ENCODE peak calls at places on chromosomes 16 and 17, in seven cellular contexts. One of them, this sample, is unnamed.
A peak's percentile ranks its signal among the peaks of the same experiment; 100 is the strongest.

GRCh38 chr16:86117756-86118155 is 218.8 kb downstream of the IRF8 start:
- DNase-seq in ACHN: no peak
- DNase-seq in nephron progenitor cell: peak; percentile 60
- DNase-seq in C1 segment of cervical spinal cord: no peak
- DNase-seq in HTR-8/SVneo: no peak
- DNase-seq in iris pigment epithelial cell: no peak
- DNase-seq in GM04503: no peak
- DNase-seq in this sample: no peak

GRCh38 chr17:69779378-69780214 is 295.4 kb upstream of the KCNJ16 start:
- DNase-seq in GM04503: no peak
- DNase-seq in ACHN: no peak
- DNase-seq in iris pigment epithelial cell: peak; percentile 97
- DNase-seq in C1 segment of cervical spinal cord: no peak
- DNase-seq in nephron progenitor cell: no peak
- DNase-seq in HTR-8/SVneo: no peak
- DNase-seq in this sample: peak; percentile 92

GRCh38 chr16:67547423-67548264 is 14.7 kb upstream of the CTCF start:
- DNase-seq in C1 segment of cervical spinal cord: no peak
- DNase-seq in nephron progenitor cell: no peak
- DNase-seq in iris pigment epithelial cell: no peak
- DNase-seq in ACHN: no peak
- DNase-seq in GM04503: no peak
- DNase-seq in HTR-8/SVneo: no peak
- DNase-seq in this sample: no peak

GRCh38 chr17:81218459-81218858 is 4.3 kb downstream of the CEP131 start:
- DNase-seq in ACHN: no peak
- DNase-seq in C1 segment of cervical spinal cord: no peak
- DNase-seq in iris pigment epithelial cell: no peak
- DNase-seq in HTR-8/SVneo: no peak
- DNase-seq in GM04503: no peak
- DNase-seq in nephron progenitor cell: no peak
- DNase-seq in this sample: no peak

GRCh38 chr16:4723071-4723767 is 10.9 kb downstream of the ANKS3 start:
- DNase-seq in iris pigment epithelial cell: no peak
- DNase-seq in GM04503: no peak
- DNase-seq in C1 segment of cervical spinal cord: no peak
- DNase-seq in HTR-8/SVneo: no peak
- DNase-seq in nephron progenitor cell: no peak
- DNase-seq in ACHN: no peak
- DNase-seq in this sample: no peak

GRCh38 chr17:35866356-35866950 is 2.2 kb downstream of the HEATR9 start:
- DNase-seq in GM04503: peak; percentile 16
- DNase-seq in HTR-8/SVneo: no peak
- DNase-seq in ACHN: no peak
- DNase-seq in nephron progenitor cell: no peak
- DNase-seq in iris pigment epithelial cell: peak; percentile 56
- DNase-seq in C1 segment of cervical spinal cord: no peak
- DNase-seq in this sample: peak; percentile 45

GRCh38 chr17:39861235-39861634 is 2.9 kb downstream of the IKZF3 start:
- DNase-seq in C1 segment of cervical spinal cord: no peak
- DNase-seq in GM04503: no peak
- DNase-seq in nephron progenitor cell: no peak
- DNase-seq in ACHN: no peak
- DNase-seq in iris pigment epithelial cell: no peak
- DNase-seq in HTR-8/SVneo: no peak
- DNase-seq in this sample: no peak

GRCh38 chr17:16943032-16943352 is 28.9 kb downstream of the TNFRSF13B start:
- DNase-seq in GM04503: no peak
- DNase-seq in HTR-8/SVneo: no peak
- DNase-seq in iris pigment epithelial cell: no peak
- DNase-seq in C1 segment of cervical spinal cord: no peak
- DNase-seq in ACHN: no peak
- DNase-seq in nephron progenitor cell: no peak
- DNase-seq in this sample: no peak

GRCh38 chr16:51971184-51971583 is 575.8 kb downstream of the TOX3 start:
- DNase-seq in C1 segment of cervical spinal cord: no peak
- DNase-seq in GM04503: no peak
- DNase-seq in nephron progenitor cell: peak; percentile 38
- DNase-seq in iris pigment epithelial cell: peak; percentile 67
- DNase-seq in ACHN: peak; percentile 57
- DNase-seq in HTR-8/SVneo: peak; percentile 8
- DNase-seq in this sample: peak; percentile 61

GRCh38 chr16:4285167-4285566 is 12.3 kb upstream of the TFAP4 start:
- DNase-seq in C1 segment of cervical spinal cord: no peak
- DNase-seq in ACHN: no peak
- DNase-seq in iris pigment epithelial cell: no peak
- DNase-seq in HTR-8/SVneo: no peak
- DNase-seq in GM04503: no peak
- DNase-seq in nephron progenitor cell: no peak
- DNase-seq in this sample: no peak

GRCh38 chr17:4476512-4477070 is 22.1 kb upstream of the SPNS2 start:
- DNase-seq in iris pigment epithelial cell: no peak
- DNase-seq in nephron progenitor cell: no peak
- DNase-seq in C1 segment of cervical spinal cord: no peak
- DNase-seq in GM04503: no peak
- DNase-seq in HTR-8/SVneo: no peak
- DNase-seq in ACHN: no peak
- DNase-seq in this sample: no peak

GRCh38 chr16:28211758-28212531 is at the start of gene XPO6:
- DNase-seq in ACHN: peak; percentile 95
- DNase-seq in C1 segment of cervical spinal cord: peak; percentile 94
- DNase-seq in nephron progenitor cell: peak; percentile 100
- DNase-seq in iris pigment epithelial cell: peak; percentile 92
- DNase-seq in GM04503: peak; percentile 45
- DNase-seq in HTR-8/SVneo: peak; percentile 77
- DNase-seq in this sample: peak; percentile 96

GRCh38 chr16:72191551-72191950 is 19.6 kb upstream of the PMFBP1 start:
- DNase-seq in HTR-8/SVneo: no peak
- DNase-seq in GM04503: peak; percentile 12
- DNase-seq in nephron progenitor cell: no peak
- DNase-seq in ACHN: no peak
- DNase-seq in C1 segment of cervical spinal cord: no peak
- DNase-seq in iris pigment epithelial cell: no peak
- DNase-seq in this sample: peak; percentile 67

GRCh38 chr16:17229766-17230165 is 241.0 kb downstream of the XYLT1 start:
- DNase-seq in C1 segment of cervical spinal cord: no peak
- DNase-seq in HTR-8/SVneo: no peak
- DNase-seq in iris pigment epithelial cell: no peak
- DNase-seq in nephron progenitor cell: no peak
- DNase-seq in GM04503: no peak
- DNase-seq in ACHN: no peak
- DNase-seq in this sample: no peak

GRCh38 chr16:88854306-88855111 is 2.2 kb downstream of the GALNS start:
- DNase-seq in C1 segment of cervical spinal cord: no peak
- DNase-seq in GM04503: no peak
- DNase-seq in ACHN: no peak
- DNase-seq in HTR-8/SVneo: no peak
- DNase-seq in nephron progenitor cell: no peak
- DNase-seq in iris pigment epithelial cell: no peak
- DNase-seq in this sample: no peak

GRCh38 chr16:75401697-75402096 is 31.6 kb downstream of the CFDP1 start:
- DNase-seq in GM04503: no peak
- DNase-seq in HTR-8/SVneo: no peak
- DNase-seq in ACHN: no peak
- DNase-seq in iris pigment epithelial cell: no peak
- DNase-seq in C1 segment of cervical spinal cord: no peak
- DNase-seq in nephron progenitor cell: no peak
- DNase-seq in this sample: no peak

GRCh38 chr17:38701504-38702165 is 3.4 kb upstream of the MLLT6 start:
- DNase-seq in HTR-8/SVneo: peak; percentile 63
- DNase-seq in iris pigment epithelial cell: peak; percentile 38
- DNase-seq in GM04503: no peak
- DNase-seq in ACHN: peak; percentile 48
- DNase-seq in C1 segment of cervical spinal cord: no peak
- DNase-seq in nephron progenitor cell: no peak
- DNase-seq in this sample: peak; percentile 28

GRCh38 chr16:46690281-46691178 is 1.1 kb downstream of the ORC6 start:
- DNase-seq in nephron progenitor cell: no peak
- DNase-seq in HTR-8/SVneo: no peak
- DNase-seq in ACHN: no peak
- DNase-seq in GM04503: no peak
- DNase-seq in iris pigment epithelial cell: peak; percentile 46
- DNase-seq in C1 segment of cervical spinal cord: no peak
- DNase-seq in this sample: peak; percentile 67

GRCh38 chr17:82300707-82301270 is 16.6 kb downstream of the CD7 start:
- DNase-seq in nephron progenitor cell: peak; percentile 71
- DNase-seq in C1 segment of cervical spinal cord: no peak
- DNase-seq in iris pigment epithelial cell: peak; percentile 35
- DNase-seq in HTR-8/SVneo: peak; percentile 67
- DNase-seq in GM04503: no peak
- DNase-seq in ACHN: peak; percentile 75
- DNase-seq in this sample: peak; percentile 52

GRCh38 chr17:79160980-79161621 is 86.5 kb downstream of the ENGASE start:
- DNase-seq in iris pigment epithelial cell: peak; percentile 22
- DNase-seq in HTR-8/SVneo: no peak
- DNase-seq in GM04503: no peak
- DNase-seq in nephron progenitor cell: no peak
- DNase-seq in C1 segment of cervical spinal cord: no peak
- DNase-seq in ACHN: no peak
- DNase-seq in this sample: no peak

GRCh38 chr17:28701987-28702751 is 9.5 kb downstream of the PROCA1 start:
- DNase-seq in HTR-8/SVneo: no peak
- DNase-seq in ACHN: no peak
- DNase-seq in C1 segment of cervical spinal cord: peak; percentile 54
- DNase-seq in nephron progenitor cell: no peak
- DNase-seq in GM04503: no peak
- DNase-seq in iris pigment epithelial cell: no peak
- DNase-seq in this sample: no peak

GRCh38 chr17:82107341-82107860 is 9.4 kb upstream of the FASN start:
- DNase-seq in C1 segment of cervical spinal cord: no peak
- DNase-seq in HTR-8/SVneo: no peak
- DNase-seq in iris pigment epithelial cell: no peak
- DNase-seq in ACHN: no peak
- DNase-seq in nephron progenitor cell: no peak
- DNase-seq in GM04503: no peak
- DNase-seq in this sample: peak; percentile 8

GRCh38 chr17:56108811-56109284 is 44.4 kb upstream of the ANKFN1 start:
- DNase-seq in C1 segment of cervical spinal cord: no peak
- DNase-seq in HTR-8/SVneo: no peak
- DNase-seq in GM04503: no peak
- DNase-seq in ACHN: peak; percentile 80
- DNase-seq in iris pigment epithelial cell: no peak
- DNase-seq in nephron progenitor cell: no peak
- DNase-seq in this sample: no peak

GRCh38 chr17:51995797-51996403 is 162.6 kb downstream of the CA10 start:
- DNase-seq in nephron progenitor cell: no peak
- DNase-seq in ACHN: peak; percentile 22
- DNase-seq in GM04503: no peak
- DNase-seq in iris pigment epithelial cell: no peak
- DNase-seq in HTR-8/SVneo: no peak
- DNase-seq in C1 segment of cervical spinal cord: no peak
- DNase-seq in this sample: no peak

GRCh38 chr17:50884354-50885311 is 18.5 kb upstream of the TOB1 start:
- DNase-seq in GM04503: no peak
- DNase-seq in nephron progenitor cell: no peak
- DNase-seq in ACHN: no peak
- DNase-seq in iris pigment epithelial cell: peak; percentile 32
- DNase-seq in C1 segment of cervical spinal cord: no peak
- DNase-seq in HTR-8/SVneo: no peak
- DNase-seq in this sample: no peak

This sample was measured in choroid plexus epithelial cell.